ENCODE peak calls at places on chromosomes 11 and 22, in five cellular contexts. L is NCI-H1092; T is stimulated activated CD8-positive, alpha-beta memory T cell treated with anti-CD3 and anti-CD28 coated beads, Interleukin-12 subunit alpha, Interleukin-12 subunit beta, amount 100 ng/mL, for 1 hour; F is EL; J is mesothelial cell of epicardium. G is an unnamed sample.

GRCh38 chr11:45333506-45333971 is 47.4 kb upstream of the SYT13 start:
- DNase-seq in L (no peak), T (no peak), F (peak; percentile 63), J (no peak), G (peak; percentile 78)

GRCh38 chr11:77158041-77158695 is 30.1 kb downstream of the MYO7A start:
- DNase-seq in L (no peak), T (no peak), F (no peak), J (no peak), G (no peak)

GRCh38 chr11:134843735-134844134 is 431.7 kb upstream of the B3GAT1 start:
- DNase-seq in L (no peak), T (no peak), F (no peak), J (peak; percentile 33), G (no peak)

GRCh38 chr11:68806931-68807844 is 34.5 kb downstream of the CPT1A start:
- DNase-seq in L (no peak), T (no peak), F (peak; percentile 69), J (no peak), G (no peak)

GRCh38 chr22:38345782-38346181 is 28.5 kb upstream of the CSNK1E start:
- DNase-seq in L (no peak), T (no peak), F (no peak), J (no peak), G (no peak)

GRCh38 chr22:43200555-43200954 is 13.6 kb upstream of the TTLL12 start:
- DNase-seq in L (no peak), T (no peak), F (no peak), J (no peak), G (no peak)

GRCh38 chr11:69825941-69826340 is 6.7 kb upstream of the FGF3 start:
- DNase-seq in L (no peak), T (no peak), F (no peak), J (no peak), G (no peak)

GRCh38 chr22:22520667-22521602 is 865 bp upstream of the ZNF280A start:
- DNase-seq in L (no peak), T (no peak), F (no peak), J (no peak), G (peak; percentile 5)

GRCh38 chr22:45155050-45155840 is 8.5 kb upstream of the NUP50 start:
- DNase-seq in L (no peak), T (no peak), F (no peak), J (no peak), G (no peak)